ENCODE peak calls at places on chromosome 4, in five cellular contexts. One of them, this sample, is unnamed.

GRCh38 chr4:72505314-72505744 is 63.7 kb downstream of the ADAMTS3 start:
- DNase-seq in CD8-positive, alpha-beta T cell: no peak
- DNase-seq in heart left ventricle: no peak
- DNase-seq in CD4-positive, alpha-beta T cell: no peak
- DNase-seq in endothelial cell: peak
- DNase-seq in this sample: no peak

GRCh38 chr4:176406736-176407135 is 87.0 kb downstream of the SPCS3 start:
- DNase-seq in CD8-positive, alpha-beta T cell: no peak
- DNase-seq in heart left ventricle: no peak
- DNase-seq in CD4-positive, alpha-beta T cell: no peak
- DNase-seq in endothelial cell: no peak
- DNase-seq in this sample: no peak

GRCh38 chr4:182576609-182577289 is 333.5 kb downstream of the TENM3 start:
- DNase-seq in CD8-positive, alpha-beta T cell: no peak
- DNase-seq in heart left ventricle: no peak
- DNase-seq in CD4-positive, alpha-beta T cell: no peak
- DNase-seq in endothelial cell: no peak
- DNase-seq in this sample: no peak

GRCh38 chr4:17066972-17067371 is 168.5 kb upstream of the LDB2 start:
- DNase-seq in CD8-positive, alpha-beta T cell: no peak
- DNase-seq in heart left ventricle: no peak
- DNase-seq in CD4-positive, alpha-beta T cell: no peak
- DNase-seq in endothelial cell: no peak
- DNase-seq in this sample: no peak

GRCh38 chr4:76585897-76586360 is 150.9 kb downstream of the SHROOM3 start:
- DNase-seq in CD8-positive, alpha-beta T cell: no peak
- DNase-seq in heart left ventricle: peak
- DNase-seq in CD4-positive, alpha-beta T cell: peak
- DNase-seq in endothelial cell: peak
- DNase-seq in this sample: peak

GRCh38 chr4:174358823-174359222 is 75.1 kb downstream of the CEP44 start:
- DNase-seq in CD8-positive, alpha-beta T cell: no peak
- DNase-seq in heart left ventricle: no peak
- DNase-seq in CD4-positive, alpha-beta T cell: no peak
- DNase-seq in endothelial cell: no peak
- DNase-seq in this sample: no peak

GRCh38 chr4:2898001-2898400 is 54.4 kb downstream of the ADD1 start:
- DNase-seq in CD8-positive, alpha-beta T cell: no peak
- DNase-seq in heart left ventricle: no peak
- DNase-seq in CD4-positive, alpha-beta T cell: no peak
- DNase-seq in endothelial cell: no peak
- DNase-seq in this sample: no peak

GRCh38 chr4:109174224-109174953 is 128.1 kb downstream of the COL25A1 start:
- DNase-seq in CD8-positive, alpha-beta T cell: no peak
- DNase-seq in heart left ventricle: no peak
- DNase-seq in CD4-positive, alpha-beta T cell: no peak
- DNase-seq in endothelial cell: no peak
- DNase-seq in this sample: no peak

GRCh38 chr4:103306870-103307345 is 108.8 kb upstream of the CENPE start:
- DNase-seq in CD8-positive, alpha-beta T cell: no peak
- DNase-seq in heart left ventricle: peak
- DNase-seq in CD4-positive, alpha-beta T cell: no peak
- DNase-seq in endothelial cell: no peak
- DNase-seq in this sample: peak

GRCh38 chr4:171650543-171650942 is 162.7 kb upstream of the GALNTL6 start:
- DNase-seq in CD8-positive, alpha-beta T cell: no peak
- DNase-seq in heart left ventricle: no peak
- DNase-seq in CD4-positive, alpha-beta T cell: no peak
- DNase-seq in endothelial cell: peak
- DNase-seq in this sample: no peak

GRCh38 chr4:132101526-132101925 is 1047.6 kb upstream of the PCDH10 start:
- DNase-seq in CD8-positive, alpha-beta T cell: no peak
- DNase-seq in heart left ventricle: no peak
- DNase-seq in CD4-positive, alpha-beta T cell: no peak
- DNase-seq in endothelial cell: no peak
- DNase-seq in this sample: no peak

GRCh38 chr4:137213372-137214173 is 318.7 kb downstream of the PCDH18 start:
- DNase-seq in CD8-positive, alpha-beta T cell: no peak
- DNase-seq in heart left ventricle: no peak
- DNase-seq in CD4-positive, alpha-beta T cell: no peak
- DNase-seq in endothelial cell: no peak
- DNase-seq in this sample: no peak

GRCh38 chr4:139609647-139610046 is 53.6 kb upstream of the SETD7 start:
- DNase-seq in CD8-positive, alpha-beta T cell: no peak
- DNase-seq in heart left ventricle: no peak
- DNase-seq in CD4-positive, alpha-beta T cell: no peak
- DNase-seq in endothelial cell: no peak
- DNase-seq in this sample: no peak

GRCh38 chr4:57018930-57019329 is 40.2 kb downstream of the POLR2B start:
- DNase-seq in CD8-positive, alpha-beta T cell: no peak
- DNase-seq in heart left ventricle: no peak
- DNase-seq in CD4-positive, alpha-beta T cell: no peak
- DNase-seq in endothelial cell: no peak
- DNase-seq in this sample: no peak

GRCh38 chr4:1339489-1339888 is 7.5 kb upstream of the UVSSA start:
- DNase-seq in CD8-positive, alpha-beta T cell: no peak
- DNase-seq in heart left ventricle: peak
- DNase-seq in CD4-positive, alpha-beta T cell: no peak
- DNase-seq in endothelial cell: no peak
- DNase-seq in this sample: no peak

GRCh38 chr4:146654976-146655761 is 16.5 kb downstream of the POU4F2 start:
- DNase-seq in CD8-positive, alpha-beta T cell: no peak
- DNase-seq in heart left ventricle: no peak
- DNase-seq in CD4-positive, alpha-beta T cell: no peak
- DNase-seq in endothelial cell: peak
- DNase-seq in this sample: peak

GRCh38 chr4:108794136-108794535 is 31.3 kb upstream of the ETNPPL start:
- DNase-seq in CD8-positive, alpha-beta T cell: no peak
- DNase-seq in heart left ventricle: no peak
- DNase-seq in CD4-positive, alpha-beta T cell: no peak
- DNase-seq in endothelial cell: no peak
- DNase-seq in this sample: no peak

GRCh38 chr4:113835005-113835404 is 73.5 kb upstream of the CAMK2D start:
- DNase-seq in CD8-positive, alpha-beta T cell: no peak
- DNase-seq in heart left ventricle: no peak
- DNase-seq in CD4-positive, alpha-beta T cell: no peak
- DNase-seq in endothelial cell: peak
- DNase-seq in this sample: no peak

GRCh38 chr4:110637408-110638131 is 14.7 kb upstream of the PITX2 start:
- DNase-seq in CD8-positive, alpha-beta T cell: no peak
- DNase-seq in heart left ventricle: no peak
- DNase-seq in CD4-positive, alpha-beta T cell: no peak
- DNase-seq in endothelial cell: peak
- DNase-seq in this sample: no peak

GRCh38 chr4:66433706-66434105 is 763.4 kb upstream of the EPHA5 start:
- DNase-seq in CD8-positive, alpha-beta T cell: no peak
- DNase-seq in heart left ventricle: peak
- DNase-seq in CD4-positive, alpha-beta T cell: no peak
- DNase-seq in endothelial cell: no peak
- DNase-seq in this sample: no peak

GRCh38 chr4:90293320-90293719 is 166.1 kb downstream of the CCSER1 start:
- DNase-seq in CD8-positive, alpha-beta T cell: no peak
- DNase-seq in heart left ventricle: no peak
- DNase-seq in CD4-positive, alpha-beta T cell: no peak
- DNase-seq in endothelial cell: no peak
- DNase-seq in this sample: no peak

GRCh38 chr4:21067351-21067750 is 367.1 kb downstream of the PACRGL start:
- DNase-seq in CD8-positive, alpha-beta T cell: no peak
- DNase-seq in heart left ventricle: no peak
- DNase-seq in CD4-positive, alpha-beta T cell: no peak
- DNase-seq in endothelial cell: no peak
- DNase-seq in this sample: no peak

GRCh38 chr4:142407569-142407968 is 438.5 kb downstream of the INPP4B start:
- DNase-seq in CD8-positive, alpha-beta T cell: no peak
- DNase-seq in heart left ventricle: no peak
- DNase-seq in CD4-positive, alpha-beta T cell: no peak
- DNase-seq in endothelial cell: no peak
- DNase-seq in this sample: no peak

GRCh38 chr4:6851962-6852361 is 57.7 kb upstream of the TBC1D14 start:
- DNase-seq in CD8-positive, alpha-beta T cell: no peak
- DNase-seq in heart left ventricle: no peak
- DNase-seq in CD4-positive, alpha-beta T cell: no peak
- DNase-seq in endothelial cell: no peak
- DNase-seq in this sample: no peak

DNA sequence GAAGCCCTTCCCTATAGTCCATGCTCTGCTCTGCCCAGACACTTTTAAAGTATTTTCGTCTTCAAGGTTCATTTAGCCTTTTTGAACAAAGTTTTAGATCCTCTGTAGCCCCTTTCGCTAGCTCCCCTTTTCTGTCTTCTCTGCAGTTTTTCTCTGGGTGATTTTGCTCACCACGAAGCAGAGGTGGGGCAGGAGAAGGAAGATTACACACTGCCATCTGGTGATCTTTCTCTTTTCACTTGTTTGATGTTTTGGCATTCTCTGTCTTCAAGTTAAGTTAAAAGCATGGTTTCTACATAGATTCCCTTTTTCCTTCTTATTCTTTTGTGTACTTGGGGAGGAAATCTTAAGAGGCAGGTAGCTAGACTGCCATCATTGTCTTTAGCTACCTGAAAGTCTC is 43.9 kb downstream of the CC2D2A start:
- DNase-seq in CD8-positive, alpha-beta T cell: no peak
- DNase-seq in heart left ventricle: no peak
- DNase-seq in CD4-positive, alpha-beta T cell: no peak
- DNase-seq in endothelial cell: no peak
- DNase-seq in this sample: no peak
- TF ChIP-seq CTCF in CD8-positive, alpha-beta T cell: no peak
- TF ChIP-seq CTCF in heart left ventricle: no peak
- TF ChIP-seq CTCF in CD4-positive, alpha-beta T cell: no peak
- TF ChIP-seq CTCF in endothelial cell: no peak
- TF ChIP-seq CTCF in this sample: no peak

GRCh38 chr4:157226035-157226434 is 5.5 kb downstream of the GRIA2 start:
- DNase-seq in CD8-positive, alpha-beta T cell: no peak
- DNase-seq in heart left ventricle: no peak
- DNase-seq in CD4-positive, alpha-beta T cell: no peak
- DNase-seq in endothelial cell: no peak
- DNase-seq in this sample: no peak
- TF ChIP-seq CTCF in CD8-positive, alpha-beta T cell: no peak
- TF ChIP-seq CTCF in heart left ventricle: no peak
- TF ChIP-seq CTCF in CD4-positive, alpha-beta T cell: no peak
- TF ChIP-seq CTCF in endothelial cell: no peak
- TF ChIP-seq CTCF in this sample: peak

DNA sequence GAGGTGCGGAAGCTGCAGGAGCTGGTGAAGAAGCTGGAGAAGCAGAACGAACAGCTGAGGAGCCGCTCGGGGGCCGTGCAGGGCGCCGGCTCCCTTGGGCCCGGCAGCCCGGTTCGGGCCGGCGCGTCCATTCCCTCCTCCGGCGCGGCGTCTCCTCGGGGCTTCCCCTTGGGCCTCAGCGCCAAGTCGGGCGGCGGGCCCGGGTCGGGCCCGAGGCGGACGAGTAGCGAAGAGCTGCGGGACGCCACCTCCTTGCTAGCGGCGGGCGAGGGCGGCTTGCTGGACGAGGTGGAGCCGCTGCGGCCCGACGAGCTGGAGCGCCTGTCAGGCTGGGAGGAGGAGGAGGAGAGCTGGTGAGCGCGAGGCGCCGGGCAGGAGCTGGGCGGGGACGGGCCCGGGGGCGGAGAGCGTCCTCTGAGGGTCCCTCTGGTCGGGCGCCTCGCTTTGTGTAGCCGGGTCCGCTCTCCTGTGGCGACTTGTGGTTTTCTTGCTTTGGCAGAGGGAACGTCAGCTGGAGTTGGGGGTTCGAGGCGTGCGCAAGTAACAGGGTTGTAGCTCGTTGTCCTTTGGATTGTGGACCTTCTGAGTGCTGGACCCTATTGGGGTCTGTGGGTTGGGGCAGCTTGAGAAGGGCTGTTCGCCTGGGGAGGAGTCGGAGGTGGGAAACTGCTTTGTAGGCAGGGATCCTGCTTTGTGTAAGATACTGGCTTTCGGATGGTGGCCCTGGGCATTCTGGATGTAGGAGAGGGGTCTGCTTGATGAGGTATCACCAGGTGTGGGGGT is 638 bp downstream of the SLAIN2 start:
- DNase-seq in CD8-positive, alpha-beta T cell: no peak
- DNase-seq in heart left ventricle: peak
- DNase-seq in CD4-positive, alpha-beta T cell: peak
- DNase-seq in endothelial cell: peak
- DNase-seq in this sample: peak
- TF ChIP-seq CTCF in CD8-positive, alpha-beta T cell: no peak
- TF ChIP-seq CTCF in heart left ventricle: peak
- TF ChIP-seq CTCF in CD4-positive, alpha-beta T cell: peak
- TF ChIP-seq CTCF in endothelial cell: no peak
- TF ChIP-seq CTCF in this sample: no peak

DNA sequence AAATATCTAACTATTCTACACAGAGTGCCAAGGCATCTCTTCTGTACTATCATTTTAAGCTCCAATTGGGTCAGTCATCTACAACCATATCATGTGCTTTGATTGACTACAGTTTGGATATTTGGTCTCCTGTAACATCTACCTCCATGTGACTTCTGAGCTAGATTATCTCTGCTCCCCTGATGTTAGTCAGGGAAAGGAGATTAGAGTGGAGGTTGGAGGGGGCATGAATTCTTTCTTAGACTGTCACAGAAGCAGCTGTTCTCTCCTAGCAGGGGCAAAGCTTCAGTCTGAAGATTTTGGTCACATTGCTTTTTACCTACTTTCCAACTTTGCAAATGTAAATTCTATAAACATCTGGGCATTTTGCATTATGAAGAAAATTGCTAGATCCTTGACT is 62.6 kb upstream of the C4orf54 start:
- DNase-seq in CD8-positive, alpha-beta T cell: no peak
- DNase-seq in heart left ventricle: no peak
- DNase-seq in CD4-positive, alpha-beta T cell: no peak
- DNase-seq in endothelial cell: no peak
- DNase-seq in this sample: no peak
- TF ChIP-seq CTCF in CD8-positive, alpha-beta T cell: no peak
- TF ChIP-seq CTCF in heart left ventricle: no peak
- TF ChIP-seq CTCF in CD4-positive, alpha-beta T cell: no peak
- TF ChIP-seq CTCF in endothelial cell: no peak
- TF ChIP-seq CTCF in this sample: no peak

GRCh38 chr4:99722006-99722405 is 64.4 kb upstream of the C4orf54 start:
- DNase-seq in CD8-positive, alpha-beta T cell: no peak
- DNase-seq in heart left ventricle: no peak
- DNase-seq in CD4-positive, alpha-beta T cell: no peak
- DNase-seq in endothelial cell: no peak
- DNase-seq in this sample: no peak
- TF ChIP-seq CTCF in CD8-positive, alpha-beta T cell: no peak
- TF ChIP-seq CTCF in heart left ventricle: no peak
- TF ChIP-seq CTCF in CD4-positive, alpha-beta T cell: no peak
- TF ChIP-seq CTCF in endothelial cell: no peak
- TF ChIP-seq CTCF in this sample: no peak

This sample was measured in progenitor cell of endocrine pancreas.